ENCODE peak calls at places on chromosomes 13 and 19, in eight cellular contexts. Q is AG08395; J is GM23338; F is stimulated activated CD8-positive, alpha-beta memory T cell treated with anti-CD3 and anti-CD28 coated beads, Interleukin-2, amount 100 ng/mL, for 48 hours; Y is endodermal cell; I is BJ; M is endothelial cell; H is stimulated activated CD4-positive, alpha-beta T cell treated with anti-CD3 and anti-CD28 coated beads, Interleukin-2, amount 100 ng/mL, for 48 hours. O is an unnamed sample.

GRCh38 chr19:34357431-34357830 is 7.6 kb upstream of the GPI start:
- DNase-seq in Q (no peak), J (no peak), F (no peak), Y (no peak), I (no peak), M (no peak), H (no peak), O (no peak)

GRCh38 chr13:21576424-21576823 is 27.5 kb downstream of the MICU2 start:
- DNase-seq in Q (peak), J (no peak), F (no peak), Y (no peak), I (no peak), M (no peak), H (no peak), O (no peak)

GRCh38 chr13:99056381-99057014 is 78.6 kb upstream of the DOCK9 start:
- DNase-seq in Q (no peak), J (peak), F (no peak), Y (no peak), I (no peak), M (no peak), H (no peak), O (no peak)

GRCh38 chr19:32436692-32437091 is 31.1 kb downstream of the DPY19L3 start:
- DNase-seq in Q (no peak), J (no peak), F (no peak), Y (no peak), I (no peak), M (no peak), H (no peak), O (no peak)

GRCh38 chr13:61277877-61278276 is 137.8 kb downstream of the PCDH20 start:
- DNase-seq in Q (no peak), J (no peak), F (no peak), Y (no peak), I (no peak), M (no peak), H (no peak), O (no peak)

GRCh38 chr19:56089344-56089743 is 31.8 kb downstream of the ZNF787 start:
- DNase-seq in Q (no peak), J (no peak), F (no peak), Y (peak), I (no peak), M (no peak), H (no peak), O (no peak)

GRCh38 chr13:109381546-109382180 is 404.7 kb downstream of the IRS2 start:
- DNase-seq in Q (peak), J (no peak), F (no peak), Y (no peak), I (peak), M (no peak), H (no peak), O (no peak)

GRCh38 chr19:51181913-51182419 is 39.9 kb downstream of the SIGLEC7 start:
- DNase-seq in Q (no peak), J (peak), F (peak), Y (peak), I (no peak), M (no peak), H (no peak), O (no peak)

GRCh38 chr13:37640499-37640898 is 41.9 kb upstream of the POSTN start:
- DNase-seq in Q (peak), J (peak), F (no peak), Y (no peak), I (no peak), M (peak), H (no peak), O (peak)

GRCh38 chr13:34156841-34157365 is 339.0 kb downstream of the RFC3 start:
- DNase-seq in Q (peak), J (no peak), F (peak), Y (peak), I (peak), M (no peak), H (peak), O (no peak)

GRCh38 chr19:48752511-48753365 is at the start of gene FUT1:
- DNase-seq in Q (peak), J (peak), F (peak), Y (peak), I (no peak), M (peak), H (no peak), O (no peak)

GRCh38 chr13:48108106-48108505 is 13.2 kb upstream of the MED4 start:
- DNase-seq in Q (no peak), J (no peak), F (no peak), Y (no peak), I (no peak), M (no peak), H (no peak), O (no peak)

GRCh38 chr13:113962975-113963374 is 10.9 kb downstream of the C13orf46 start:
- DNase-seq in Q (no peak), J (no peak), F (no peak), Y (no peak), I (no peak), M (no peak), H (no peak), O (no peak)

GRCh38 chr13:105982219-105982618 is 553.2 kb downstream of the EFNB2 start:
- DNase-seq in Q (no peak), J (peak), F (no peak), Y (peak), I (no peak), M (peak), H (no peak), O (no peak)

GRCh38 chr13:103788061-103788652 is 721.9 kb upstream of the SLC10A2 start:
- DNase-seq in Q (no peak), J (peak), F (no peak), Y (peak), I (no peak), M (peak), H (no peak), O (no peak)

GRCh38 chr13:110465696-110466095 is 95.8 kb downstream of the RAB20 start:
- DNase-seq in Q (no peak), J (no peak), F (no peak), Y (no peak), I (no peak), M (no peak), H (no peak), O (no peak)

GRCh38 chr13:48866204-48866603 is 109.5 kb upstream of the FNDC3A start:
- DNase-seq in Q (no peak), J (no peak), F (no peak), Y (no peak), I (no peak), M (no peak), H (no peak), O (no peak)

GRCh38 chr19:29804493-29804892 is 7.3 kb upstream of the CCNE1 start:
- DNase-seq in Q (no peak), J (no peak), F (peak), Y (no peak), I (no peak), M (no peak), H (no peak), O (no peak)

GRCh38 chr13:69704311-69704710 is 403.3 kb upstream of the ATXN8OS start:
- DNase-seq in Q (no peak), J (no peak), F (no peak), Y (no peak), I (no peak), M (no peak), H (no peak), O (no peak)

GRCh38 chr19:43430142-43430710 is 15.5 kb downstream of the TEX101 start:
- DNase-seq in Q (no peak), J (peak), F (no peak), Y (peak), I (no peak), M (peak), H (no peak), O (no peak)

GRCh38 chr13:23859455-23859854 is 29.7 kb downstream of the MIPEP start:
- DNase-seq in Q (no peak), J (no peak), F (no peak), Y (no peak), I (no peak), M (no peak), H (no peak), O (no peak)

GRCh38 chr19:29285878-29286277 is 72.9 kb upstream of the UQCRFS1 start:
- DNase-seq in Q (no peak), J (peak), F (no peak), Y (peak), I (no peak), M (peak), H (no peak), O (peak)

GRCh38 chr19:50230379-50231351 is 27.2 kb downstream of the MYH14 start:
- DNase-seq in Q (no peak), J (peak), F (no peak), Y (peak), I (no peak), M (no peak), H (no peak), O (no peak)

GRCh38 chr19:7706662-7707454 is 4.9 kb upstream of the FCER2 start:
- DNase-seq in Q (no peak), J (no peak), F (no peak), Y (no peak), I (no peak), M (no peak), H (no peak), O (no peak)

O was measured in midbrain.